ENCODE peak calls at places on chromosomes 7 and 10, in seven cellular contexts. Y is tibial artery; B is CD8-positive, alpha-beta T cell; I is GM12865; K is type B pancreatic cell; O is CD4-positive, alpha-beta T cell; T is ovary. N is an unnamed sample.

GRCh38 chr10:15106352-15107013 is 9.3 kb downstream of the RPP38 start:
- DNase-seq in B (peak), T (peak), O (peak), Y (peak), K (peak), I (peak), N (peak)

GRCh38 chr10:6187278-6187677 is 15.5 kb upstream of the PFKFB3 start:
- DNase-seq in O (no peak), I (no peak), B (no peak), T (no peak), Y (no peak), K (no peak), N (no peak)

GRCh38 chr7:131111081-131111576 is 216.5 kb upstream of the MKLN1 start:
- DNase-seq in Y (no peak), T (no peak), O (no peak), K (no peak), B (no peak), I (peak), N (no peak)

GRCh38 chr7:154928136-154929005 is 74.6 kb downstream of the PAXIP1 start:
- DNase-seq in Y (peak), I (peak), B (peak), O (peak), K (no peak), T (peak), N (no peak)

GRCh38 chr7:116030626-116031276 is at the start of gene TFEC:
- DNase-seq in Y (no peak), B (no peak), I (no peak), K (no peak), T (no peak), O (no peak), N (no peak)

GRCh38 chr10:99777918-99778716 is 4.3 kb upstream of the ABCC2 start:
- DNase-seq in K (no peak), O (no peak), B (no peak), I (peak), T (no peak), Y (no peak), N (no peak)

GRCh38 chr7:142739927-142740492 is 9.3 kb upstream of the PRSS1 start:
- DNase-seq in T (no peak), I (peak), O (no peak), B (no peak), K (no peak), Y (no peak), N (no peak)

GRCh38 chr7:26504417-26504816 is 212.8 kb downstream of the SNX10 start:
- DNase-seq in O (no peak), B (no peak), K (no peak), Y (no peak), I (no peak), T (no peak), N (no peak)

GRCh38 chr10:132451506-132452215 is 54.7 kb downstream of the PWWP2B start:
- DNase-seq in I (no peak), Y (no peak), K (no peak), O (no peak), T (peak), B (no peak), N (peak)

GRCh38 chr10:36591436-36591835 is 534.0 kb upstream of the ANKRD30A start:
- DNase-seq in T (no peak), Y (no peak), K (no peak), O (no peak), I (no peak), B (no peak), N (no peak)

GRCh38 chr10:11612004-11613001 is 853 bp upstream of the USP6NL start:
- DNase-seq in Y (no peak), B (no peak), I (peak), O (no peak), T (no peak), K (no peak), N (no peak)

GRCh38 chr10:95229724-95230627 is 35.9 kb downstream of the ACSM6 start:
- DNase-seq in T (no peak), O (no peak), B (no peak), K (no peak), Y (no peak), I (no peak), N (no peak)

GRCh38 chr10:33477291-33478088 is 143.0 kb upstream of the NRP1 start:
- DNase-seq in Y (no peak), T (no peak), I (no peak), B (no peak), K (no peak), O (no peak), N (no peak)

GRCh38 chr7:107501593-107501992 is 31.7 kb downstream of the GPR22 start:
- DNase-seq in T (no peak), B (no peak), Y (no peak), K (no peak), I (peak), O (no peak), N (peak)
- TF ChIP-seq CTCF in T (no peak), B (no peak), Y (peak), K (peak), I (peak), O (no peak), N (no peak)

DNA sequence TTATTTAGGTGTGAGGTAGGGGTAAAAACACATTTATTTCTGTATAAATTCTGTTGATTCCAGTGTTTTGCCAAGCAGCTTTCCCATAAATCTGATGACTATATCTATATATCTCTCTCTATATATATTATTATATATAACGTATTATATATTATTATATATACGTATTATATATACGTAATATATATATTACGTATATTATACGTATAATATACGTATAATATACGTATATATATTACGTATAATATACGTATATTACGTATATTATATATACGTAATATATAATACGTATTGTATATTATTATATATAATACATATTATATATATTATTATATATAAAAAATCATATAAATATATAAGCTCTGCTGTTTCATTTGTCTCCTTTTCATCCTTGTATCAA is 163.5 kb downstream of the GPR158 start:
- DNase-seq in Y (no peak), T (no peak), B (no peak), I (no peak), K (no peak), O (no peak), N (no peak)
- TF ChIP-seq CTCF in Y (no peak), T (no peak), B (no peak), I (no peak), K (no peak), O (no peak), N (no peak)

DNA sequence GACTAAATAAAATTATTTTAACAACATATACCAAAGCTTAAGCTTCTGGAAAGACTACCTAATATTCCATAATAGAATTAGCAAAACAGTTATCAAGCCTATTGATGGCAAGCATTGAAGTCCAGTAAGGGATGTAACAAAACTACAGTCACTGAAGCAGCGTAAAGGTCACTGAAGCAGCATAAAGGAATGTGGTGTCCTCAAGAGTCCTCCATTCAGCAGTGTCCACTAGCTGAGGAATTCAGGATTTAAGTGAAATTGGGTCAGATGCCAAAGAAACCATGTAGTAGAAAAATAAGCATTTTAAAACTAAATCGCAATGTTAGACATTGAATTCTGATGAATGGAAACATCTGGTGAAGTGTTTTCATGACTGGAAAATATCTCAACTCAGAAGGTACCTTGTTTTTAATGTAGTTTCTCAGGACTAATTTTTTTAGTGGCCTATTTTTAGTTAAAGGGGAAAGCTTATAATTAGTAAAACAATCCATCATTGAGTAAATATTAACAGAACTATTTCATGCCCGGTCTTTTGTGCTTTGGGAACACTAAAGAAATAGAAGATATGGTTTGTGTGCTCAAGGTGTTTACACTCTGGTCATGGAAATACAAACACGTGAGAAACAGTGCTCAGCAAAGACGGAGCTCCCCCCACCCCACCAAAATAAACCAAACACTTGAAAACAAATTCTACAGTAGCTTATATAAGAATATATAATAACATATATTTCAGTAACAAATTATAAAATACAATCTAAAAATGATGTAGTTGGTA is 121.4 kb downstream of the CDK14 start:
- DNase-seq in I (no peak), T (no peak), Y (no peak), K (no peak), B (no peak), O (no peak), N (no peak)
- TF ChIP-seq CTCF in I (no peak), T (no peak), Y (no peak), K (no peak), B (no peak), O (no peak), N (no peak)

GRCh38 chr7:135168001-135168400 is 2.5 kb downstream of the CYREN start:
- DNase-seq in Y (no peak), K (no peak), I (no peak), T (no peak), B (no peak), O (no peak), N (no peak)

GRCh38 chr7:135169936-135170222 is 628 bp downstream of the CYREN start:
- DNase-seq in T (no peak), B (no peak), Y (no peak), O (no peak), K (no peak), I (peak), N (no peak)

GRCh38 chr7:135169141-135169935 is 1.2 kb downstream of the CYREN start:
- DNase-seq in I (peak), O (peak), K (no peak), Y (no peak), B (peak), T (peak), N (peak)

GRCh38 chr7:135168489-135169140 is 1.9 kb downstream of the CYREN start:
- DNase-seq in B (no peak), O (no peak), I (no peak), K (no peak), T (no peak), Y (no peak), N (no peak)

DNA sequence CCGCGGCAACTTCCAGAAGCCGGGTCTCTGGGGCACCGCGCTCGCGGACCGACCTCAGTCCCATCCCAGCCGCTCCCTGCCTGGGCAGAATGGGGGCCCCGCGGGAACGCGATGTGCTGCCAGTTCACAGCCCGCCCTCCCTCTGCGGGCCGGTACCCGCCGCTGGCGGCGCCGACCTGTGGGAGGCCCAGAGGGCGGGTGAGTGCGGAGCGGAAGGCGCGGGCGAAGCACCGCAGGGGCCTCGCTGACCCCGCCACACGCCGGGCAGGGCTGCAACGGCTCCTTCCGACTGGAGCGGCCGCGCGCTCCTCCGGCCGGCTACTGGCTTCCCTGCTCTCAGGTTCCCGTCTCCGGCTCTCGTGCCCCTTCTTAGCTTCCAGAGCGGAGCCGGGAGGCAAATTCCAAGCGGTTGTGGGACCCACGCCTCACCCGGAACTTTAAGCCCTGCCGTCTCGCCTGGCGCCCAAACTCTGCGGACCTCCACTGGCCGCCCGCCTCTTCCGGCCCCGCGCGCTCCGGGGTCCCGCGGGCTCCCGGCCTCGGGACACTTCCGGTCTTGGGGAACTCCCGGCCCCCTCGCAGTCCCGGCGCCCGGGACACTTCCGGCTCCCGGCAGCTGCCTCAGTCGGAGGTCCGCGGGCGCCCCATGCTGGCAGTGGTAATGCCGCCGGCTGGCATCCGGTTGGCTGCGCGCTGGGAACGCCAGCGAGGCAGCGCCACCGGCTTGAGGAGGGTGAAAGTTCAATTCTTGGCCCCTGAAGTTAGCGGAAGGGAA is at the start of gene CYREN:
- DNase-seq in I (peak), O (peak), Y (peak), B (peak), K (peak), T (peak), N (peak)
- TF ChIP-seq CTCF in I (peak), O (peak), Y (peak), B (peak), K (peak), T (peak), N (peak)

DNA sequence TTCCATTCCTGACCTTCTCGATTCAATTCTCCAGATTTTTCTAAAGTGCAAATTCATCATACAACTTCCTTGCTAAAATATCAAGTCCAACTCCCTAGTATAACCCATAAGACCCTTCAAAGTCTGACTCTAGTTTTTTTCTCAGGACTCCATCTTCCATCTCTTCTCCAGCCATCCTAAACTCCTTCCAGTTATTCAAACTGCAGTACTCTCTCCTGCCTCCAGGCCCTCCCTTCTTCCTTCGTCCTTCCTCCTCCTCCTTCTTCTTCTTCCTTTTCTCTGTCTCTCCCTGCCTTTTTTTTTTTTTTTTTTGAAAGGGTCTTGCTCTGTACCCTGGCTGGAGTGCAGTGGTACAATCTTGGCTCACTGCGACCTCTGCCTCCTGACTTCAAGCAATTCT is 111.9 kb downstream of the RELN start:
- DNase-seq in I (no peak), T (no peak), O (no peak), K (no peak), Y (no peak), B (no peak), N (no peak)
- TF ChIP-seq CTCF in I (no peak), T (no peak), O (no peak), K (peak), Y (no peak), B (no peak), N (peak)

GRCh38 chr7:47536705-47537611 is 45.0 kb downstream of the TNS3 start:
- DNase-seq in I (no peak), Y (peak), B (no peak), T (peak), O (no peak), K (no peak), N (peak)

GRCh38 chr7:47535033-47535703 is 46.7 kb downstream of the TNS3 start:
- DNase-seq in I (no peak), B (no peak), O (no peak), T (no peak), Y (peak), K (no peak), N (no peak)

GRCh38 chr7:47531584-47532492 is 50.1 kb downstream of the TNS3 start:
- DNase-seq in I (no peak), T (peak), O (no peak), Y (peak), B (no peak), K (no peak), N (no peak)

GRCh38 chr7:47535704-47536628 is 45.9 kb downstream of the TNS3 start:
- DNase-seq in O (no peak), K (no peak), Y (peak), T (no peak), B (no peak), I (no peak), N (no peak)

DNA sequence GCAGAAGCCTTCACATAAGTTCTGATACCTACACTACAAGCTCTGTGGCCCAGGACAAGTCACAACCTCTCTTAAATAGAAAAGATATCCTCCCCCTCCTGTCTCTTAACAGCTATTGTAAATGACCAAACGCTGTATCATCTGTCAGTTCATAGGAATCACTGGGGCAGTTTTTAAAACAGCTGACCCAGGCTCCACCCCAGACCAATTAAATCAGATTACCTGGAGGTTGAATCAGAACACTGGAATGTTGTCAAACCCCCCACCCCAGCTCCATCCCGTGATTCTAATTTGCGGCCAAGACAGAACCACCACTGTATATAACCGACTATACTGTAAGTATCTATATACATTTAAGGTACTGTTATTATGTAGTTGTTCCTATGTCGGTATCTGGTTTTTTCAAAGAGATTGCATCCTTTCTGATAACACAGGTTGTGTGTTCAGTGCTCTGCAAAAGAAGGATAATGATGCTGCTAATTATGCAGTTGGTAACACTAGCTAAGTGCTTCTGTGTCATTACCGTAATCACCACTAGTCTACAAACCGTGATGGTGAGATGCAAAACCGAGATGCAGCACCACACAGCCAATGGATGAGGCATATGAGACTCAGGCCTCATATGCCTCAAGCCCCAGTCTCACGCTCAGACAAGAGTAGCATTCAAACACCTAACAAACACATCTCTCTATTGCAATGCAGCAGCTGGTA is 47.4 kb downstream of the TNS3 start:
- DNase-seq in I (no peak), T (no peak), K (no peak), Y (no peak), B (no peak), O (no peak), N (no peak)
- TF ChIP-seq CTCF in I (no peak), T (no peak), K (peak), Y (no peak), B (no peak), O (no peak), N (peak)

GRCh38 chr7:151013728-151014497 is 10.4 kb downstream of the ATG9B start:
- DNase-seq in Y (peak), B (peak), I (peak), O (peak), T (no peak), K (no peak), N (peak)
- TF ChIP-seq CTCF in Y (no peak), B (peak), I (no peak), O (no peak), T (no peak), K (no peak), N (no peak)